ENCODE peak calls at places on chromosomes 3 and 15, in four cellular contexts. R is heart right ventricle, E is ovary, D is kidney. U is an unnamed sample.
A peak's percentile ranks its signal among the peaks of the same experiment; 100 is the strongest.

GRCh38 chr3:148332509-148332908 is 365.2 kb upstream of the AGTR1 start:
- DNase-seq in R (no peak), E (no peak), D (no peak), U (no peak)

GRCh38 chr3:102827386-102827785 is 392.6 kb downstream of the ZPLD1 start:
- DNase-seq in R (no peak), E (no peak), D (no peak), U (no peak)

GRCh38 chr15:100472015-100472414 is 56.7 kb downstream of the CERS3 start:
- DNase-seq in R (no peak), E (no peak), D (no peak), U (no peak)

GRCh38 chr3:32176989-32177701 is 61.3 kb upstream of the CMTM8 start:
- DNase-seq in R (no peak), E (no peak), D (no peak), U (no peak)

GRCh38 chr3:113660901-113661300 is 35.5 kb downstream of the USF3 start:
- DNase-seq in R (no peak), E (no peak), D (no peak), U (no peak)

GRCh38 chr3:47009225-47010049 is 30.0 kb downstream of the NBEAL2 start:
- DNase-seq in R (peak; percentile 93), E (peak; percentile 93), D (peak; percentile 97), U (peak; percentile 94)

GRCh38 chr3:53109822-53110771 is 20.1 kb downstream of the RFT1 start:
- DNase-seq in R (no peak), E (peak; percentile 85), D (no peak), U (no peak)

GRCh38 chr3:49899815-49900214 is 3.9 kb downstream of the MST1R start:
- DNase-seq in R (no peak), E (no peak), D (no peak), U (no peak)

GRCh38 chr15:60399931-60400330 is 2.1 kb upstream of the ANXA2 start:
- DNase-seq in R (no peak), E (no peak), D (no peak), U (no peak)

GRCh38 chr15:26157081-26157480 is 294.0 kb upstream of the ATP10A start:
- DNase-seq in R (no peak), E (no peak), D (no peak), U (no peak)

GRCh38 chr15:85871545-85871944 is 76.8 kb upstream of the KLHL25 start:
- DNase-seq in R (no peak), E (no peak), D (no peak), U (no peak)

GRCh38 chr3:123098411-123099330 is 31.8 kb downstream of the PDIA5 start:
- DNase-seq in R (no peak), E (no peak), D (no peak), U (no peak)

GRCh38 chr15:100627789-100628395 is 25.5 kb downstream of the ASB7 start:
- DNase-seq in R (no peak), E (peak; percentile 78), D (no peak), U (peak; percentile 30)

GRCh38 chr15:66875588-66876422 is 173.8 kb downstream of the SMAD6 start:
- DNase-seq in R (no peak), E (no peak), D (no peak), U (no peak)

GRCh38 chr15:66364944-66365343 is 8.5 kb upstream of the TIPIN start:
- DNase-seq in R (no peak), E (no peak), D (no peak), U (no peak)

GRCh38 chr3:100335137-100335833 is 728 bp downstream of the NIT2 start:
- DNase-seq in R (no peak), E (peak; percentile 24), D (no peak), U (no peak)

GRCh38 chr3:59605944-59606534 is 556.2 kb upstream of the CFAP20DC start:
- DNase-seq in R (no peak), E (no peak), D (no peak), U (no peak)

GRCh38 chr3:195854628-195855300 is 43.0 kb upstream of the MUC4 start:
- DNase-seq in R (no peak), E (no peak), D (peak; percentile 52), U (no peak)

GRCh38 chr15:67945951-67946700 is 106.3 kb upstream of the RNU6-1 start:
- DNase-seq in R (no peak), E (no peak), D (no peak), U (no peak)

GRCh38 chr3:9448643-9449042 is 51.2 kb downstream of the SETD5 start:
- DNase-seq in R (no peak), E (no peak), D (no peak), U (no peak)

GRCh38 chr3:171044828-171045793 is 18.6 kb upstream of the SLC2A2 start:
- DNase-seq in R (no peak), E (no peak), D (no peak), U (no peak)

GRCh38 chr3:29513236-29513635 is 232.4 kb downstream of the RBMS3 start:
- DNase-seq in R (no peak), E (no peak), D (no peak), U (no peak)

GRCh38 chr3:189902230-189903186 is 218.2 kb downstream of the P3H2 start:
- DNase-seq in R (no peak), E (no peak), D (no peak), U (no peak)

GRCh38 chr3:99630815-99631214 is 7.6 kb upstream of the COL8A1 start:
- DNase-seq in R (no peak), E (no peak), D (no peak), U (no peak)

GRCh38 chr3:37762286-37762685 is 99.4 kb upstream of the CTDSPL start:
- DNase-seq in R (no peak), E (no peak), D (no peak), U (no peak)

GRCh38 chr3:128112406-128112968 is 11.1 kb downstream of the RUVBL1 start:
- DNase-seq in R (no peak), E (no peak), D (no peak), U (no peak)

GRCh38 chr15:25093455-25094029 is 138.8 kb downstream of the SNRPN start:
- DNase-seq in R (no peak), E (no peak), D (no peak), U (no peak)

GRCh38 chr15:73950479-73951043 is 24.3 kb downstream of the LOXL1 start:
- DNase-seq in R (no peak), E (no peak), D (peak; percentile 63), U (no peak)

GRCh38 chr3:65130782-65131181 is 443.0 kb upstream of the ADAMTS9 start:
- DNase-seq in R (no peak), E (no peak), D (no peak), U (no peak)

GRCh38 chr15:82647835-82648256 is 683 bp upstream of the CPEB1 start:
- DNase-seq in R (peak; percentile 22), E (no peak), D (peak; percentile 79), U (no peak)

GRCh38 chr3:10263549-10264363 is 15.5 kb downstream of the TATDN2 start:
- DNase-seq in R (no peak), E (peak; percentile 66), D (no peak), U (no peak)

GRCh38 chr3:175512700-175513099 is 653.6 kb downstream of the NAALADL2 start:
- DNase-seq in R (no peak), E (no peak), D (no peak), U (peak; percentile 27)

GRCh38 chr3:151630035-151630434 is 103.7 kb upstream of the AADACL2 start:
- DNase-seq in R (no peak), E (no peak), D (no peak), U (no peak)

GRCh38 chr3:13345772-13346171 is 74.3 kb downstream of the NUP210 start:
- DNase-seq in R (no peak), E (no peak), D (no peak), U (no peak)

GRCh38 chr3:77045686-77046085 is 5.8 kb downstream of the ROBO2 start:
- DNase-seq in R (no peak), E (no peak), D (no peak), U (no peak)

GRCh38 chr15:58472821-58473581 is 41.2 kb downstream of the LIPC start:
- DNase-seq in R (no peak), E (no peak), D (no peak), U (no peak)

GRCh38 chr3:138629526-138629925 is 21.0 kb downstream of the FAIM start:
- DNase-seq in R (no peak), E (no peak), D (no peak), U (no peak)

GRCh38 chr15:64246364-64247189 is 83.8 kb upstream of the PPIB start:
- DNase-seq in R (no peak), E (no peak), D (no peak), U (no peak)
- H3K27ac ChIP-seq in R (no peak overlapping the region), E (no peak overlapping the region), D (peak overlapping the region; percentile 57), U (no peak overlapping the region)

GRCh38 chr15:64828985-64829384 is 3.5 kb upstream of the PIF1 start:
- DNase-seq in R (no peak), E (no peak), D (no peak), U (no peak)

GRCh38 chr15:64825431-64826294 is at the start of gene PIF1:
- DNase-seq in R (peak; percentile 72), E (peak; percentile 93), D (peak; percentile 90), U (peak; percentile 79)

GRCh38 chr15:64825081-64825430 is 391 bp downstream of the PIF1 start:
- DNase-seq in R (no peak), E (no peak), D (no peak), U (no peak)
- H3K27ac ChIP-seq in R (no peak overlapping the region), E (no peak overlapping the region), D (no peak overlapping the region), U (no peak overlapping the region)

DNA sequence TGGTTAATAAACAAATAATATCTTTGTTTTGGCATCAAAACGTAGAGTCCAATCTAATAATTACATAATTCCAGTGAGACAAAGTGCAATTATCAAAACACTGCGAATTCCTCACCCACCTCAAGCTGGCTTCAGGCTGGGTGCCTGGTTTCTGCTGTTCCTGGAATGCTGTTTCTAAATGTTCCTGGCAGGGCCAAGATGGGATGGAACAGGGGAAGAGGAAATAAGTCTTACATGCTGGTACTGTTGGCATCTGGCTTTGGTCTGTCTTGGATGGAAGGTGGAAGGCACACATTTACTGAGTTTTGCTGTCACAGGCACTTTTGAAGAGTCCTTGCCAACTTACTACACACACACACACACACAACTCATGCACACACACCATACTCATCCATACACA is 101.9 kb upstream of the SLCO3A1 start:
- DNase-seq in R (no peak), E (no peak), D (no peak), U (no peak)
- H3K27ac ChIP-seq in R (no peak overlapping the region), E (no peak overlapping the region), D (no peak overlapping the region), U (peak overlapping the region; percentile 83)

GRCh38 chr15:31374489-31374888 is 47.9 kb downstream of the KLF13 start:
- DNase-seq in R (no peak), E (no peak), D (no peak), U (no peak)

GRCh38 chr15:31374986-31375385 is 48.4 kb downstream of the KLF13 start:
- DNase-seq in R (no peak), E (no peak), D (no peak), U (no peak)

GRCh38 chr15:31376511-31376910 is 49.9 kb downstream of the KLF13 start:
- DNase-seq in R (no peak), E (no peak), D (no peak), U (no peak)

GRCh38 chr15:31377030-31377429 is 50.4 kb downstream of the KLF13 start:
- DNase-seq in R (peak; percentile 8), E (no peak), D (peak; percentile 73), U (no peak)

GRCh38 chr15:31375772-31376171 is 49.1 kb downstream of the KLF13 start:
- DNase-seq in R (no peak), E (no peak), D (peak; percentile 71), U (no peak)
- H3K27ac ChIP-seq in R (peak overlapping the region; percentile 70), E (no peak overlapping the region), D (peak overlapping the region; percentile 2), U (no peak overlapping the region)